ENCODE peak calls at places on chromosomes 2 and 18, in four cellular contexts. One of them, this sample, is unnamed. For H3K4me1, the result is how much of the 10 kb centered on the place peaks cover.

GRCh38 chr18:39842042-39842791 is 2112.8 kb upstream of the PIK3C3 start:
- DNase-seq in ovary: no peak
- DNase-seq in CD8-positive, alpha-beta memory T cell: no peak
- DNase-seq in GM23248: no peak
- DNase-seq in this sample: no peak

GRCh38 chr2:863732-864450 is 86.8 kb upstream of the SNTG2 start:
- DNase-seq in ovary: no peak
- DNase-seq in CD8-positive, alpha-beta memory T cell: no peak
- DNase-seq in GM23248: no peak
- DNase-seq in this sample: no peak

GRCh38 chr2:75311993-75312392 is 112.7 kb upstream of the TACR1 start:
- DNase-seq in ovary: no peak
- DNase-seq in CD8-positive, alpha-beta memory T cell: no peak
- DNase-seq in GM23248: no peak
- DNase-seq in this sample: no peak

GRCh38 chr2:174663572-174663971 is 66.0 kb upstream of the WIPF1 start:
- DNase-seq in ovary: no peak
- DNase-seq in CD8-positive, alpha-beta memory T cell: no peak
- DNase-seq in GM23248: peak
- DNase-seq in this sample: no peak

GRCh38 chr2:1605659-1606400 is 138.5 kb downstream of the PXDN start:
- DNase-seq in ovary: no peak
- DNase-seq in CD8-positive, alpha-beta memory T cell: peak
- DNase-seq in GM23248: peak
- DNase-seq in this sample: peak

GRCh38 chr2:181183878-181184553 is 203.6 kb downstream of the UBE2E3 start:
- DNase-seq in ovary: no peak
- DNase-seq in CD8-positive, alpha-beta memory T cell: no peak
- DNase-seq in GM23248: peak
- DNase-seq in this sample: no peak

GRCh38 chr2:105747997-105748396 is 3.3 kb downstream of the NCK2 start:
- DNase-seq in ovary: no peak
- DNase-seq in CD8-positive, alpha-beta memory T cell: no peak
- DNase-seq in GM23248: peak
- DNase-seq in this sample: no peak

GRCh38 chr2:227788556-227788955 is 25.1 kb upstream of the CCL20 start:
- DNase-seq in ovary: no peak
- DNase-seq in CD8-positive, alpha-beta memory T cell: no peak
- DNase-seq in GM23248: peak
- DNase-seq in this sample: no peak

GRCh38 chr2:75277111-75277510 is 77.8 kb upstream of the TACR1 start:
- DNase-seq in ovary: no peak
- DNase-seq in CD8-positive, alpha-beta memory T cell: no peak
- DNase-seq in GM23248: peak
- DNase-seq in this sample: no peak

GRCh38 chr2:165847001-165847400 is 53.0 kb upstream of the GALNT3 start:
- DNase-seq in ovary: no peak
- DNase-seq in CD8-positive, alpha-beta memory T cell: no peak
- DNase-seq in GM23248: no peak
- DNase-seq in this sample: no peak

GRCh38 chr2:165840333-165840958 is 46.4 kb upstream of the GALNT3 start:
- DNase-seq in ovary: no peak
- DNase-seq in CD8-positive, alpha-beta memory T cell: no peak
- DNase-seq in GM23248: no peak
- DNase-seq in this sample: no peak

GRCh38 chr2:165844216-165844615 is 50.2 kb upstream of the GALNT3 start:
- DNase-seq in ovary: no peak
- DNase-seq in CD8-positive, alpha-beta memory T cell: no peak
- DNase-seq in GM23248: no peak
- DNase-seq in this sample: no peak

DNA sequence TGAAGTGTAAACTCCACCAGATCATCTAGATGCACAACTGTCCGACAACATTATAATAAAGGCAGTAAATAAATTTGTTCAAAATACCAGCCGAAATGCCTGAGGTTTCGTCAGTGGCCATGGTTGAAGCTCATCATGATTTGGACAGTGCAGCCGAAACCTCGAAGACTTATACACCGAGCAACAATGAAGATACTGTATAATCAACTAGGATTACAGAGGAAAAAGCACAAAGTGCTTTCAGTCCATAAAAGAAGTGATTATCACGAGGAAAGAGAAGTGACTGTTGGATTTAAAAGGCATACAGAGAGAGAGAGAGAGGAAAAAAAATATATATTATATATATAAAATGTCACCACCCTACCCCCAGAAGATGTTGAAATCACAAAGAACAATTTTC is 52.0 kb upstream of the GALNT3 start:
- DNase-seq in ovary: no peak
- DNase-seq in CD8-positive, alpha-beta memory T cell: no peak
- DNase-seq in GM23248: no peak
- DNase-seq in this sample: no peak
- H3K4me3 ChIP-seq in ovary: no peak
- H3K4me3 ChIP-seq in CD8-positive, alpha-beta memory T cell: no peak
- H3K4me3 ChIP-seq in GM23248: no peak
- H3K4me3 ChIP-seq in this sample: no peak

GRCh38 chr2:47038656-47039501 is 116.2 kb downstream of the STPG4 start:
- DNase-seq in ovary: no peak
- DNase-seq in CD8-positive, alpha-beta memory T cell: no peak
- DNase-seq in GM23248: no peak
- DNase-seq in this sample: no peak
- H3K4me1 ChIP-seq in ovary: under half
- H3K4me1 ChIP-seq in CD8-positive, alpha-beta memory T cell: under half
- H3K4me1 ChIP-seq in GM23248: under half
- H3K4me1 ChIP-seq in this sample: half or more

GRCh38 chr2:32627441-32627900 is 379 bp upstream of the TTC27 start:
- DNase-seq in ovary: peak
- DNase-seq in CD8-positive, alpha-beta memory T cell: peak
- DNase-seq in GM23248: peak
- DNase-seq in this sample: peak
- H3K4me3 ChIP-seq in ovary: peak
- H3K4me3 ChIP-seq in CD8-positive, alpha-beta memory T cell: peak
- H3K4me3 ChIP-seq in GM23248: peak
- H3K4me3 ChIP-seq in this sample: peak

DNA sequence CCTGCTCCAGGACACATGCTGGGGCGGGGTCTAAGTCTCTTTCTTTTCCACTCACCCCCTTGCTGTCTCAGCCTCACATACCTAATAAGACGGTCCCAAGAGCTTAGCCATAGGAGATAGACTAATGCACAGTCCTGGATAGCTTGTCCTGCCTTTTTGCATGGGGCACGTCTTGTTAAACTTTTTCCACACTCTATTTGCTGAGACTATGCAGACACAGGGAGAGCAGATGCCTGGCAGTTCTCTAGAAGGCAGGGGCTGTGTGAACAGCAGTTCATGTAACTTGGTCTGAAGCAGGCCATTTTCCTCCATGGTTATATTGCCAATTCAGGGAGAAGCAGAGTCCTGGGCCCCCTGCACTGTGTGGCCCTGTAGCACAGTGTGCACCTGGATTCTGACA is 142.1 kb downstream of the SEPTIN10 start:
- DNase-seq in ovary: no peak
- DNase-seq in CD8-positive, alpha-beta memory T cell: no peak
- DNase-seq in GM23248: no peak
- DNase-seq in this sample: no peak
- H3K4me1 ChIP-seq in ovary: under half
- H3K4me1 ChIP-seq in CD8-positive, alpha-beta memory T cell: under half
- H3K4me1 ChIP-seq in GM23248: under half
- H3K4me1 ChIP-seq in this sample: under half

GRCh38 chr2:32591669-32592463 is 36.0 kb upstream of the TTC27 start:
- DNase-seq in ovary: no peak
- DNase-seq in CD8-positive, alpha-beta memory T cell: no peak
- DNase-seq in GM23248: no peak
- DNase-seq in this sample: no peak
- H3K4me3 ChIP-seq in ovary: no peak
- H3K4me3 ChIP-seq in CD8-positive, alpha-beta memory T cell: no peak
- H3K4me3 ChIP-seq in GM23248: no peak
- H3K4me3 ChIP-seq in this sample: no peak

GRCh38 chr2:237590272-237591020 is at the start of gene RAB17:
- DNase-seq in ovary: no peak
- DNase-seq in CD8-positive, alpha-beta memory T cell: no peak
- DNase-seq in GM23248: peak
- DNase-seq in this sample: no peak

GRCh38 chr2:237591021-237591370 is 462 bp upstream of the RAB17 start:
- DNase-seq in ovary: no peak
- DNase-seq in CD8-positive, alpha-beta memory T cell: no peak
- DNase-seq in GM23248: no peak
- DNase-seq in this sample: no peak

GRCh38 chr2:237593036-237593435 is 2.5 kb upstream of the RAB17 start:
- DNase-seq in ovary: no peak
- DNase-seq in CD8-positive, alpha-beta memory T cell: no peak
- DNase-seq in GM23248: no peak
- DNase-seq in this sample: no peak

GRCh38 chr2:237592425-237592980 is 2.0 kb upstream of the RAB17 start:
- DNase-seq in ovary: no peak
- DNase-seq in CD8-positive, alpha-beta memory T cell: no peak
- DNase-seq in GM23248: no peak
- DNase-seq in this sample: no peak

GRCh38 chr2:237591379-237591881 is 896 bp upstream of the RAB17 start:
- DNase-seq in ovary: no peak
- DNase-seq in CD8-positive, alpha-beta memory T cell: no peak
- DNase-seq in GM23248: peak
- DNase-seq in this sample: peak
- H3K4me1 ChIP-seq in ovary: under half
- H3K4me1 ChIP-seq in CD8-positive, alpha-beta memory T cell: under half
- H3K4me1 ChIP-seq in GM23248: under half
- H3K4me1 ChIP-seq in this sample: under half

GRCh38 chr2:85794491-85795121 is 40.8 kb downstream of the ATOH8 start:
- DNase-seq in ovary: peak
- DNase-seq in CD8-positive, alpha-beta memory T cell: no peak
- DNase-seq in GM23248: no peak
- DNase-seq in this sample: peak
- H3K4me3 ChIP-seq in ovary: no peak
- H3K4me3 ChIP-seq in CD8-positive, alpha-beta memory T cell: no peak
- H3K4me3 ChIP-seq in GM23248: no peak
- H3K4me3 ChIP-seq in this sample: no peak

DNA sequence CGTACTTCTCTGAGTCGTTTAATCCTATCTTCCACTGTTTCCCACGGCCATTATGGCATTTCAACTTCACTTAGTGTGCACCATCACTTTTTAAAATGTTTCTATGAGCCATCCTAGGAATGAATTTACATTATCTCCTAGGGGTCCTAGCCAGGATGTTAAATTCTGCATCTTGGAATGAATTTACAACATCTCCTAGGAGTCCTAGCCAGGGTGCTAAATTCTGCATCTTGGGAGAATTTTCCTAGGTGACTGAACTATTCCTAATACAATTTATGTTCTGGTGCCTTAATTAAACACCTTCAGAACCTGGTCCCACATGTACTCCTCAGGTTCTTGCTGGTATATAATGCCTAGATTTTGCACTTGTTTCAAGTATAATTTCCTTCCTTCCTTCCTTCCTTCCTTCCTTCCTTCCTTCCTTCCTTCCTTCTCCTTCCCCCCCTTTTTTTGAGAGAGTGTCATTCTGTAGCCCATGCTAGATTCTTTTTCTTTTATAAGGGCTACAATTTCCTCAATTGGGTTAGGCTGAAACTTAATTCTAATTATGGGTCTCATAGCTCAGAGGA is 72.1 kb downstream of the TBR1 start:
- DNase-seq in ovary: no peak
- DNase-seq in CD8-positive, alpha-beta memory T cell: no peak
- DNase-seq in GM23248: no peak
- DNase-seq in this sample: no peak
- H3K4me1 ChIP-seq in ovary: under half
- H3K4me1 ChIP-seq in CD8-positive, alpha-beta memory T cell: under half
- H3K4me1 ChIP-seq in GM23248: under half
- H3K4me1 ChIP-seq in this sample: under half